ENCODE peak calls at places on chromosomes 13 and 19, in nine cellular contexts. A, G, Q, M, V, P, F, R and B are unnamed samples.
A peak's percentile ranks its signal among the peaks of the same experiment; 100 is the strongest.

GRCh38 chr19:31597616-31598015 is 248.4 kb upstream of the TSHZ3 start:
- DNase-seq in A (no peak), G (no peak), Q (no peak), M (no peak), V (peak; percentile 16), P (no peak), F (no peak), R (no peak), B (no peak)

GRCh38 chr19:46860846-46861690 is at the start of gene ARHGAP35:
- DNase-seq in A (no peak), G (no peak), Q (peak; percentile 68), M (no peak), V (peak; percentile 65), P (no peak), F (no peak), R (no peak), B (no peak)

GRCh38 chr13:89891416-89891815 is 1456.1 kb upstream of the MIR17HG start:
- DNase-seq in A (no peak), G (no peak), Q (no peak), M (no peak), V (no peak), P (no peak), F (no peak), R (no peak), B (no peak)

GRCh38 chr13:51246411-51247298 is 24.5 kb downstream of the FAM124A start:
- DNase-seq in A (no peak), G (no peak), Q (no peak), M (no peak), V (peak; percentile 48), P (no peak), F (no peak), R (no peak), B (no peak)

GRCh38 chr19:11142528-11143171 is 12.9 kb downstream of the SPC24 start:
- DNase-seq in A (peak; percentile 86), G (peak; percentile 90), Q (peak; percentile 78), M (peak; percentile 96), V (peak; percentile 94), P (peak; percentile 91), F (peak; percentile 96), R (no peak), B (peak; percentile 80)

GRCh38 chr13:23753523-23753922 is 135.7 kb downstream of the MIPEP start:
- DNase-seq in A (peak; percentile 8), G (peak; percentile 90), Q (no peak), M (peak; percentile 68), V (no peak), P (peak; percentile 69), F (peak; percentile 68), R (no peak), B (peak; percentile 76)

GRCh38 chr13:113804703-113805430 is 45.8 kb downstream of the TMEM255B start:
- DNase-seq in A (no peak), G (no peak), Q (peak; percentile 8), M (no peak), V (no peak), P (no peak), F (no peak), R (no peak), B (no peak)

GRCh38 chr13:51523082-51523518 is 61.2 kb upstream of the WDFY2 start:
- DNase-seq in A (no peak), G (peak; percentile 53), Q (no peak), M (peak; percentile 60), V (no peak), P (peak; percentile 76), F (peak; percentile 63), R (no peak), B (peak; percentile 71)

GRCh38 chr13:111901301-111901905 is 165.5 kb upstream of the SOX1 start:
- DNase-seq in A (no peak), G (no peak), Q (no peak), M (no peak), V (peak; percentile 32), P (no peak), F (no peak), R (no peak), B (no peak)

GRCh38 chr13:97574926-97575325 is 141.0 kb downstream of the RAP2A start:
- DNase-seq in A (no peak), G (peak; percentile 38), Q (peak; percentile 57), M (peak; percentile 3), V (peak; percentile 86), P (peak; percentile 32), F (peak; percentile 65), R (no peak), B (peak; percentile 27)

GRCh38 chr19:18654469-18654868 is 17.6 kb downstream of the KLHL26 start:
- DNase-seq in A (no peak), G (no peak), Q (no peak), M (no peak), V (no peak), P (no peak), F (no peak), R (no peak), B (no peak)

GRCh38 chr19:418761-419632 is 10.1 kb upstream of the C2CD4C start:
- DNase-seq in A (no peak), G (no peak), Q (no peak), M (no peak), V (peak; percentile 42), P (no peak), F (no peak), R (no peak), B (no peak)

GRCh38 chr19:36225219-36225892 is 10.4 kb downstream of the ZNF146 start:
- DNase-seq in A (no peak), G (no peak), Q (no peak), M (peak; percentile 59), V (no peak), P (no peak), F (peak; percentile 72), R (no peak), B (peak; percentile 21)

GRCh38 chr19:44653977-44654784 is 10.5 kb downstream of the PVR start:
- DNase-seq in A (no peak), G (peak; percentile 36), Q (peak; percentile 86), M (peak; percentile 39), V (peak; percentile 89), P (peak; percentile 88), F (peak; percentile 55), R (no peak), B (peak; percentile 56)

GRCh38 chr19:33444993-33445751 is 71.7 kb downstream of the CEBPG start:
- DNase-seq in A (no peak), G (no peak), Q (no peak), M (no peak), V (no peak), P (no peak), F (no peak), R (no peak), B (no peak)

GRCh38 chr19:41753159-41753558 is 2.2 kb upstream of the CEACAM6 start:
- DNase-seq in A (no peak), G (peak; percentile 6), Q (peak; percentile 86), M (no peak), V (peak; percentile 91), P (peak; percentile 65), F (peak; percentile 3), R (no peak), B (peak; percentile 36)

GRCh38 chr19:16160943-16161560 is 12.3 kb downstream of the CIB3 start:
- DNase-seq in A (peak; percentile 52), G (peak; percentile 30), Q (no peak), M (peak; percentile 85), V (no peak), P (peak; percentile 60), F (peak; percentile 67), R (no peak), B (peak; percentile 94)

GRCh38 chr19:23294141-23294540 is 43.9 kb upstream of the ZNF724 start:
- DNase-seq in A (no peak), G (no peak), Q (no peak), M (no peak), V (no peak), P (no peak), F (no peak), R (no peak), B (no peak)

DNA sequence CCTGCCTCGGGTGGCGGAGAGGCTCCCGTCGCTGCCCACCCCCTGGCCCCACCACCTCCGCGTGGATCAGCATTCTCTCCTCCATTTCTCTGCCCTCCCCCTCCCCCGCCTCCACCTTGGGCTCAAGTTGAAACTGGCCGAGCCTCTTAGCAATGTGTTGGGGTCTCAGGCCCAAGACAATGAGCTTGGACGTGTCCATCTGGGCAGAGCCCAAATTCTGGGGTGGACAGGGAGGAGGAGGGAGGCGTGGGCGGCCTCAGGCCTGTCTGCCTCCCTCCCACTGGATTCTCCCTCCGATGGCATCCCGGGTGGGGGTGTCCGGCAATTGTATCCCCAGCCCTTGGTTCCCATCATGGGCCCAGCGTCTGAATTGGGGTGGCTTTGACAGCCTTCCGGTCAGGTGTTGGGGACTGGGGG is 1.2 kb downstream of the CELF5 start:
- DNase-seq in A (no peak), G (no peak), Q (no peak), M (no peak), V (peak; percentile 62), P (no peak), F (no peak), R (no peak), B (no peak)
- H3K4me3 ChIP-seq in A (no peak overlapping the region), G (no peak overlapping the region), Q (no peak overlapping the region), M (no peak overlapping the region), V (no peak overlapping the region), P (no peak overlapping the region), F (no peak overlapping the region), R (no peak overlapping the region), B (no peak overlapping the region)

GRCh38 chr13:19818223-19818842 is 35.6 kb upstream of the PSPC1 start:
- DNase-seq in A (no peak), G (peak; percentile 4), Q (peak; percentile 37), M (peak; percentile 18), V (peak; percentile 97), P (peak; percentile 67), F (no peak), R (no peak), B (peak; percentile 38)
- TF ChIP-seq CTCF in A (peak; percentile 37), G (peak; percentile 78), Q (no peak), M (peak; percentile 60), V (peak; percentile 99), P (peak; percentile 34), F (no peak), R (peak; percentile 69), B (peak; percentile 91)

DNA sequence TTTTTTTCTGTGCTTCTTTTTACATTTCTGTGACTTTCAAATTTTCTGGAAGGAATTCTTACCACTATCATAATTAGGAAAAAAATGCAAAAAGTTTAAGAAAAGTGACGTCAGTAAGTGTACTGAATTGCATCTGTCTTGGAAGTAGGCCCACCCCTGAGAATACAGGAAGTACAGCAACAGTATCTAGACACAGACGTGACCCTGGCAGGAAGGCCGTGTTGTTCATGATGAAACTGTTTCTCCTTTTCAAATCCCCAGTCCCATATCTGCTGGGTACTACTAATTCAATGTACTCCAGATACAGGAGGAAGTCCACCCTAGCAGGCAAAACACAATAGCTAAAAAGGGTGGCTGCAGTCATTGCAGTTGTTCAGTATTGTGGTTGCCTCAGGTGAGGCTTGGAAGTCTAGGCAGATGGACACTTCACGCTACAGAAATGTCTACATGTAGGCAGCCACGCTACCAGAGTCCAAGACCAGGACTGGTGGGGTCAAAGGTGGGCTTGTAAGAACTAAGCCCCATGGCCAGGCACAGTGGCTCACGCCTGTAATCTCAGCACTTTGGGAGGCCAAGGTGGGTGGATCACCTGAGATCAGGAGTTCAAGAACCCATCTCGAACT is 49.6 kb upstream of the MED4 start:
- DNase-seq in A (no peak), G (no peak), Q (no peak), M (peak; percentile 13), V (no peak), P (no peak), F (peak; percentile 44), R (no peak), B (no peak)
- H3K4me3 ChIP-seq in A (no peak overlapping the region), G (peak overlapping the region; percentile 7), Q (no peak overlapping the region), M (no peak overlapping the region), V (no peak overlapping the region), P (no peak overlapping the region), F (no peak overlapping the region), R (no peak overlapping the region), B (no peak overlapping the region)

DNA sequence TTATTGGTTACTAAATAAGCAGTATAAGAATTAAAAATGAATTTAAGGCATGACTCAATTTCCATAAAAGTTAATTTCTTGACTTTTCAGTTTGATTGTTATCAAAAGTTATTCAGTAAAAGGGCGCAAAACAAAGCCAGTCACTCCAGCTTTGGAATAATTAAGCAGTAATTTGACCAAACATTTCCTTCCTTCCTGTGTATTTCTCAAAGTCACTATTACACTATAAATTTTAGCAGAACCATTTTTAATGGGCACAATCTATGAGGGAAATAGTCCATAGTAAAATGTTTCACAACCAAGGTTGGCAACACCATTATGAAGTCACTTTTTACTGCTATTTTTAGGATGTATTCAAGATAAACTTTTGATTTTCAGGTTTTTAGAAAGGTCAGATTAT is 91.1 kb downstream of the DACH1 start:
- DNase-seq in A (no peak), G (no peak), Q (no peak), M (no peak), V (no peak), P (no peak), F (no peak), R (no peak), B (no peak)
- TF ChIP-seq CTCF in A (no peak), G (no peak), Q (no peak), M (no peak), V (no peak), P (no peak), F (no peak), R (no peak), B (no peak)